ENCODE peak calls at places on chromosome 9, in six cellular contexts. J is choroid plexus epithelial cell, W is mucosa of descending colon, L is GM23248, P is pons, A is NCI-H774. B is an unnamed sample.

GRCh38 chr9:6096821-6097220 is 81.4 kb upstream of the RANBP6 start:
- DNase-seq in A (no peak), P (no peak), W (no peak), L (peak), J (peak), B (peak)

GRCh38 chr9:134536101-134536900 is 105.3 kb upstream of the COL5A1 start:
- DNase-seq in L (peak), W (peak), A (no peak), P (no peak), J (peak), B (peak)

GRCh38 chr9:37079370-37080164 is 40.8 kb upstream of the ZCCHC7 start:
- DNase-seq in W (peak), P (peak), J (peak), L (peak), A (peak), B (peak)

GRCh38 chr9:77846957-77847574 is 184.5 kb downstream of the GNAQ start:
- DNase-seq in L (no peak), P (peak), J (peak), A (no peak), W (no peak), B (no peak)

GRCh38 chr9:121837113-121838010 is 185.9 kb downstream of the DAB2IP start:
- DNase-seq in A (no peak), L (peak), W (no peak), P (peak), J (peak), B (no peak)

GRCh38 chr9:13568851-13569618 is 289.5 kb upstream of the MPDZ start:
- DNase-seq in L (no peak), A (peak), P (peak), J (no peak), W (no peak), B (no peak)

GRCh38 chr9:91847576-91847975 is 102.5 kb downstream of the ROR2 start:
- DNase-seq in L (peak), A (no peak), W (no peak), P (peak), J (peak), B (peak)

GRCh38 chr9:94101169-94101853 is 17.0 kb downstream of the PTPDC1 start:
- DNase-seq in L (no peak), J (no peak), P (no peak), W (no peak), A (no peak), B (no peak)

GRCh38 chr9:34983209-34983608 is 6.3 kb upstream of the DNAJB5 start:
- DNase-seq in P (no peak), W (no peak), A (no peak), J (no peak), L (no peak), B (no peak)

GRCh38 chr9:28197653-28198052 is 624.4 kb upstream of the C9orf72 start:
- DNase-seq in W (no peak), A (no peak), P (no peak), J (no peak), L (no peak), B (no peak)

GRCh38 chr9:23308114-23308513 is 517.9 kb downstream of the ELAVL2 start:
- DNase-seq in P (no peak), W (no peak), L (peak), J (no peak), A (no peak), B (no peak)

GRCh38 chr9:77648458-77649108 is 461 bp upstream of the GNA14 start:
- DNase-seq in P (peak), L (peak), J (peak), A (no peak), W (peak), B (peak)

GRCh38 chr9:96491079-96491879 is 41.3 kb downstream of the HABP4 start:
- DNase-seq in P (no peak), L (no peak), J (no peak), W (no peak), A (no peak), B (peak)

GRCh38 chr9:116423149-116423548 is 264.0 kb upstream of the TRIM32 start:
- DNase-seq in J (no peak), L (no peak), W (no peak), P (no peak), A (no peak), B (no peak)

GRCh38 chr9:137174722-137175293 is 3.0 kb upstream of the TMEM210 start:
- DNase-seq in L (no peak), W (no peak), P (no peak), J (no peak), A (no peak), B (no peak)

GRCh38 chr9:108953983-108954574 is 19.9 kb downstream of the ABITRAM start:
- DNase-seq in W (no peak), J (peak), L (peak), P (peak), A (peak), B (peak)

GRCh38 chr9:96087669-96088299 is 212.3 kb downstream of the ERCC6L2 start:
- DNase-seq in A (peak), W (no peak), J (no peak), L (no peak), P (no peak), B (no peak)

B was measured in AG08395.